ENCODE peak calls at places on chromosomes 1 and 21, in nine cellular contexts. N is lung; P is left lung; W is RWPE1; I is H9; Y is tibial nerve; V is lower lobe of right lung; E is mammary epithelial cell; O is CD4-positive, alpha-beta memory T cell. C is an unnamed sample.

GRCh38 chr1:8360493-8361197 is 42.7 kb downstream of the SLC45A1 start:
- DNase-seq in O (no peak), P (no peak), I (no peak), Y (no peak), W (no peak), E (no peak), V (no peak), N (no peak), C (no peak)

GRCh38 chr1:45004281-45004920 is 6.7 kb downstream of the HECTD3 start:
- DNase-seq in N (no peak), E (no peak), V (no peak), O (no peak), W (no peak), Y (no peak), I (no peak), P (no peak), C (no peak)

GRCh38 chr21:31235671-31236450 is 108.2 kb downstream of the TIAM1 start:
- DNase-seq in Y (no peak), N (no peak), O (no peak), V (no peak), W (no peak), E (peak), P (no peak), I (no peak), C (peak)

GRCh38 chr1:31862071-31862470 is 46.2 kb upstream of the SPOCD1 start:
- DNase-seq in N (no peak), P (no peak), Y (no peak), V (no peak), E (no peak), W (no peak), O (no peak), I (no peak), C (no peak)

GRCh38 chr1:25804244-25804963 is 4.4 kb downstream of the SELENON start:
- DNase-seq in V (no peak), Y (no peak), W (peak), N (no peak), E (no peak), O (no peak), P (no peak), I (no peak), C (no peak)

GRCh38 chr1:53061859-53062714 is at the start of gene PODN:
- DNase-seq in E (no peak), V (peak), I (no peak), W (peak), Y (peak), P (no peak), O (no peak), N (no peak), C (no peak)

GRCh38 chr1:51945591-51945990 is 44.9 kb downstream of the RAB3B start:
- DNase-seq in Y (no peak), P (no peak), O (no peak), E (no peak), N (no peak), I (no peak), V (no peak), W (no peak), C (no peak)

GRCh38 chr1:16183157-16183556 is 27.3 kb upstream of the EPHA2 start:
- DNase-seq in V (peak), N (peak), W (peak), P (peak), O (no peak), E (peak), Y (peak), I (no peak), C (peak)

GRCh38 chr1:86704456-86704971 is at the start of gene SH3GLB1:
- DNase-seq in W (peak), V (peak), E (peak), Y (peak), I (peak), O (peak), P (peak), N (peak), C (peak)

GRCh38 chr1:183841950-183842816 is 37.3 kb downstream of the RGL1 start:
- DNase-seq in P (no peak), E (peak), W (no peak), V (no peak), N (no peak), Y (peak), I (no peak), O (peak), C (peak)

GRCh38 chr1:31734582-31735107 is 29.5 kb downstream of the ADGRB2 start:
- DNase-seq in Y (no peak), N (no peak), P (no peak), E (no peak), V (no peak), I (no peak), W (no peak), O (no peak), C (no peak)

GRCh38 chr1:174580801-174581200 is 133.0 kb downstream of the GPR52 start:
- DNase-seq in I (no peak), E (no peak), P (no peak), W (no peak), N (no peak), O (no peak), V (no peak), Y (no peak), C (no peak)

GRCh38 chr1:117695796-117696505 is 90.1 kb downstream of the TENT5C start:
- DNase-seq in E (peak), O (no peak), I (peak), N (no peak), V (no peak), W (no peak), P (no peak), Y (no peak), C (no peak)

GRCh38 chr1:29669912-29670311 is 433.6 kb downstream of the PTPRU start:
- DNase-seq in W (no peak), V (peak), N (peak), Y (no peak), E (no peak), P (no peak), I (peak), O (no peak), C (no peak)

GRCh38 chr1:223423641-223424233 is 30.5 kb downstream of the CCDC185 start:
- DNase-seq in Y (no peak), N (no peak), W (no peak), E (peak), O (no peak), I (no peak), P (no peak), V (no peak), C (no peak)

GRCh38 chr1:3062616-3063378 is 6.2 kb upstream of the PRDM16 start:
- DNase-seq in N (no peak), P (peak), Y (no peak), W (no peak), O (no peak), E (no peak), I (peak), V (peak), C (no peak)

GRCh38 chr1:43796111-43796581 is 88.8 kb downstream of the ST3GAL3 start:
- DNase-seq in P (no peak), Y (no peak), W (no peak), E (peak), V (no peak), O (no peak), I (no peak), N (no peak), C (no peak)

GRCh38 chr1:100959502-100960060 is 63.7 kb downstream of the SLC30A7 start:
- DNase-seq in O (no peak), Y (no peak), N (no peak), E (no peak), V (no peak), P (no peak), I (no peak), W (no peak), C (no peak)

GRCh38 chr1:108644984-108645383 is 15.9 kb downstream of the HENMT1 start:
- DNase-seq in I (no peak), Y (no peak), P (no peak), O (peak), V (peak), E (no peak), N (no peak), W (no peak), C (no peak)

GRCh38 chr1:78474092-78474491 is 16.7 kb upstream of the PTGFR start:
- DNase-seq in N (no peak), P (no peak), O (no peak), I (no peak), W (no peak), V (no peak), Y (no peak), E (no peak), C (no peak)

GRCh38 chr1:231806623-231807470 is 180.3 kb downstream of the DISC1 start:
- DNase-seq in N (peak), Y (no peak), O (peak), V (peak), E (peak), I (peak), W (peak), P (peak), C (no peak)

GRCh38 chr1:7410156-7410555 is 360.9 kb upstream of the VAMP3 start:
- DNase-seq in P (peak), N (no peak), V (no peak), E (no peak), I (peak), W (no peak), O (no peak), Y (no peak), C (no peak)

GRCh38 chr1:150083907-150084306 is 16.3 kb downstream of the VPS45 start:
- DNase-seq in P (no peak), E (no peak), N (no peak), Y (no peak), V (no peak), I (no peak), W (no peak), O (no peak), C (no peak)

GRCh38 chr1:31666290-31666963 is 21.8 kb upstream of the PEF1 start:
- DNase-seq in P (peak), E (peak), I (no peak), O (no peak), W (peak), V (no peak), N (peak), Y (peak), C (peak)

GRCh38 chr1:231653611-231654010 is 27.0 kb downstream of the DISC1 start:
- DNase-seq in W (no peak), N (no peak), E (no peak), P (no peak), Y (no peak), I (no peak), O (no peak), V (no peak), C (no peak)

GRCh38 chr1:1974834-1975233 is 28.8 kb downstream of the CFAP74 start:
- DNase-seq in E (no peak), V (no peak), Y (no peak), N (no peak), O (no peak), I (no peak), W (no peak), P (no peak), C (no peak)

GRCh38 chr1:18814340-18815202 is 44.9 kb downstream of the TAS1R2 start:
- DNase-seq in E (no peak), V (no peak), I (no peak), O (no peak), W (no peak), Y (no peak), N (no peak), P (no peak), C (no peak)

GRCh38 chr1:205492201-205492667 is 12.2 kb upstream of the CDK18 start:
- DNase-seq in I (no peak), E (peak), V (no peak), N (no peak), W (peak), Y (no peak), P (no peak), O (no peak), C (no peak)

GRCh38 chr1:117606608-117607261 is 887 bp downstream of the TENT5C start:
- DNase-seq in O (peak), E (peak), Y (peak), N (peak), I (peak), W (no peak), P (no peak), V (peak), C (no peak)

GRCh38 chr1:7224644-7225043 is 439.4 kb downstream of the CAMTA1 start:
- DNase-seq in N (no peak), P (no peak), I (peak), O (no peak), E (no peak), W (no peak), V (no peak), Y (no peak), C (no peak)

GRCh38 chr1:157325220-157325619 is 187.0 kb upstream of the ETV3 start:
- DNase-seq in V (no peak), I (no peak), E (no peak), P (no peak), W (no peak), Y (no peak), N (no peak), O (no peak), C (no peak)

GRCh38 chr1:167641786-167642500 is 11.9 kb downstream of the RCSD1 start:
- DNase-seq in P (no peak), N (no peak), O (peak), E (no peak), Y (no peak), I (no peak), V (no peak), W (no peak), C (no peak)

GRCh38 chr1:7783178-7783711 is 846 bp upstream of the PER3 start:
- DNase-seq in I (peak), N (peak), E (peak), P (peak), W (peak), V (peak), Y (peak), O (no peak), C (no peak)

GRCh38 chr1:223887724-223888428 is 42.1 kb upstream of the TP53BP2 start:
- DNase-seq in E (peak), W (peak), I (no peak), Y (no peak), V (no peak), N (no peak), O (no peak), P (no peak), C (peak)

GRCh38 chr1:224170748-224171478 is 12.1 kb upstream of the DEGS1 start:
- DNase-seq in O (peak), I (peak), N (peak), P (peak), Y (no peak), E (peak), V (peak), W (no peak), C (no peak)

DNA sequence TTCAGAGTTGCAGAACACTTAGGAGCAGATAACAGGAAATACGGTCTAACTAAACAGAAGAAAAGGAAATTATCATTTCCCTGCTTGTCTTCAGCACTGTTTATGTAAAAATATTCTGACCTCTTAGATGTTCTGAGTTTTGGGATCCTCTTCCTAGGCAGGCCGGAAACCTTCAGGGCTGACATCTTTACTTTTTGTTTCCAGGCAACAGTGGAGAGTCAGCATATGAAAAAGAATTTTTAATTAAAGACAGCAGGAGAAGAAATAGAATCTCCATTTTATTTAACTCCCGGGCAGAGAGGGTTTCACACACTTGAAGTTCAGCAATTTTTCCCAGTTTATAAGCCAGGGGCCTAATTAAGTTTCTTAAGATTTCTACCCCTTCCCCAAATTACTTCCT is 5.1 kb upstream of the RIPPLY3 start:
- DNase-seq in O (no peak), I (no peak), E (no peak), Y (no peak), V (no peak), W (no peak), N (no peak), P (no peak), C (no peak)
- H3K27ac ChIP-seq in O (no peak), I (no peak), E (no peak), Y (no peak), V (no peak), W (no peak), N (no peak), P (peak), C (no peak)

GRCh38 chr21:32812035-32812434 is 40.5 kb upstream of the PAXBP1 start:
- DNase-seq in V (no peak), P (no peak), I (no peak), O (no peak), W (no peak), Y (no peak), N (no peak), E (no peak), C (no peak)

GRCh38 chr21:32802954-32803353 is 31.4 kb upstream of the PAXBP1 start:
- DNase-seq in N (no peak), I (no peak), V (no peak), Y (no peak), E (no peak), W (no peak), P (no peak), O (no peak), C (no peak)

GRCh38 chr21:32806810-32807386 is 35.3 kb upstream of the PAXBP1 start:
- DNase-seq in V (no peak), E (peak), O (no peak), N (no peak), P (no peak), W (no peak), I (no peak), Y (no peak), C (no peak)

GRCh38 chr21:32803651-32804050 is 32.1 kb upstream of the PAXBP1 start:
- DNase-seq in P (no peak), I (no peak), V (no peak), N (no peak), O (no peak), Y (no peak), E (no peak), W (no peak), C (no peak)

GRCh38 chr21:32807717-32808380 is 36.3 kb upstream of the PAXBP1 start:
- DNase-seq in V (no peak), N (no peak), Y (no peak), E (peak), I (no peak), P (no peak), O (no peak), W (peak), C (no peak)
- H3K27ac ChIP-seq in V (no peak), N (no peak), Y (no peak), E (no peak), I (no peak), P (no peak), O (no peak), W (no peak), C (no peak)

DNA sequence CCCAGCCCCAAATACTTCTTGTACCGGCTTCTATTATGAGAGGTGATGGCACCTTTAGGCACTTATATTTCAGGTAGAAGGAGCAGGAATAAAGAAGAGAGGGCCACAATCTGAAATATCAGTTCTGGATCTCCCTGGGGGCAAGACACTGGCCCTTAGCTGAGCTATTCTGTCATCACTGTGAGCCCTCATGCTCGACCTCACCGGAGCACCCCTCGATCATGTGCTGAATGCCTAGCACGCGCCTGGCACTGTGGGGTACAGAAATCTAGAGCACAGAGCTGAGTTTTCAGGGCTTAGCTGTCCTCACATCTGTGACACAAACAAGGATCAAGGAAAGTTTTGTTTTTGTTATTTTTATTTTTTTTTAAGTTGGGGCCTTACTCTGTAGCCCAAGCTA is 7.6 kb upstream of the MX1 start:
- DNase-seq in Y (no peak), V (no peak), O (no peak), E (no peak), P (no peak), W (no peak), N (no peak), I (no peak), C (no peak)
- H3K27ac ChIP-seq in Y (no peak), V (peak), O (no peak), E (no peak), P (peak), W (peak), N (no peak), I (no peak), C (no peak)

DNA sequence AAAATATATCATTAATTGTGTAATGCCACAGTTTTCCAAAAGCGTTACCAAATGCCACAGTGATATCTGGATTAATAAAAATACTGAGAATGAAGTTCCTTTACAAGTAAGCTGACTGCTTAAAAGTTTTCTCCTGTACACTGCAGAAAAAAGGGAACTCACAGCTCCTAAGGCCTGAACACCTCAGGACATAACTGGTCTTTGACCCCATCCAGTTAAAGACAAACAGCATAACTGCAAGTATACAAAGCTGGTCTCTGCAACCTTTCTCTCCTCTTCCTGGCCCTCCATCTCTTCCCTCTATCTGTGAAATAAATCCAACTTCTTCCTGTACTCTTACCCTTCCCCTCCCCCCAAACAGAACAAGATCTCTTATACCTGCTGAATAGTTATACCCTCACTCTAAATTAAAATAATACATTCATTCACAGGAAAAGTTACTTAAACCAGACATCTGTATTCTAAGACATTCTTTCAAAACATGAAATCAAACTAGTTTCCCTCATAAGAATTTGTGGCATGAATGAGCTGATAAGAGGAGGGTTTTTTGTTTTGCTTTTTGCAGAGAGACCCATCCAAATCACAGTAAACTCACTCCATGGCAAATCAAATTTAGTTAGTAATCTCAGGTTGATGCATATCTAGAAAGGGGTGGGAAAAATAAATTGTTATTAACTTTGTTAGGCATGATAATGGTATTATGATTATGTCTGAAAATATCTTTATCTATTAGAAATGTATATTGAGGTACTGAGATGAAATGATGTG is 2.9 kb downstream of the DIPK1A start:
- DNase-seq in I (no peak), E (no peak), Y (no peak), P (no peak), V (no peak), W (no peak), N (no peak), O (no peak), C (no peak)
- H3K27ac ChIP-seq in I (no peak), E (no peak), Y (no peak), P (no peak), V (no peak), W (no peak), N (no peak), O (no peak), C (no peak)

GRCh38 chr1:160130939-160131338 is 15.4 kb downstream of the ATP1A2 start:
- DNase-seq in E (no peak), O (no peak), V (no peak), N (no peak), P (no peak), I (no peak), Y (no peak), W (no peak), C (no peak)
- H3K27ac ChIP-seq in E (no peak), O (no peak), V (no peak), N (no peak), P (no peak), I (no peak), Y (peak), W (no peak), C (no peak)

GRCh38 chr1:37477946-37478345 is 3.6 kb downstream of the ZC3H12A start:
- DNase-seq in P (peak), I (no peak), W (no peak), N (no peak), E (peak), O (no peak), Y (no peak), V (no peak), C (no peak)

GRCh38 chr1:37479255-37480124 is 5.1 kb downstream of the ZC3H12A start:
- DNase-seq in V (peak), P (peak), E (peak), I (no peak), Y (peak), W (peak), O (peak), N (peak), C (peak)

GRCh38 chr1:37478890-37479254 is 4.5 kb downstream of the ZC3H12A start:
- DNase-seq in O (peak), V (no peak), I (no peak), N (no peak), E (peak), Y (no peak), P (peak), W (no peak), C (no peak)

GRCh38 chr1:37477198-37477931 is 3.0 kb downstream of the ZC3H12A start:
- DNase-seq in P (peak), E (peak), Y (no peak), O (peak), I (peak), W (peak), V (peak), N (peak), C (no peak)

GRCh38 chr1:37478451-37478871 is 4.1 kb downstream of the ZC3H12A start:
- DNase-seq in O (peak), P (no peak), I (no peak), N (no peak), V (no peak), E (peak), Y (no peak), W (peak), C (no peak)
- H3K27ac ChIP-seq in O (peak), P (peak), I (no peak), N (peak), V (peak), E (peak), Y (peak), W (peak), C (peak)

C was measured in epithelial cell of prostate.